ENCODE peak calls at places on chromosomes 5 and 9, in nine cellular contexts. T is NCI-H1092 treated with DMSO at 0.1 percent for 48 hours; Q is stimulated activated CD4-positive, alpha-beta T cell treated with anti-CD3 and anti-CD28 coated beads, Interleukin-15, amount 100 ng/mL, for 24 hours; U is T-helper 1 cell; D is HT1080; N is RWPE2; S is putamen; L is cardiac fibroblast; K is DMS153. M is an unnamed sample.

GRCh38 chr5:132067941-132068808 is 5.4 kb upstream of the CSF2 start:
- DNase-seq in T (no peak), Q (no peak), U (no peak), D (no peak), N (no peak), S (no peak), L (no peak), K (no peak), M (no peak)

GRCh38 chr9:129166962-129167557 is 11.0 kb downstream of the IER5L start:
- DNase-seq in T (no peak), Q (peak), U (no peak), D (peak), N (peak), S (peak), L (peak), K (peak), M (peak)

GRCh38 chr5:84287964-84288363 is 96.7 kb downstream of the EDIL3 start:
- DNase-seq in T (no peak), Q (no peak), U (no peak), D (peak), N (no peak), S (no peak), L (peak), K (no peak), M (peak)

GRCh38 chr5:10912435-10912834 is 151.4 kb upstream of the DAP start:
- DNase-seq in T (no peak), Q (no peak), U (no peak), D (no peak), N (no peak), S (peak), L (no peak), K (no peak), M (no peak)

GRCh38 chr5:133108481-133108921 is 56.7 kb downstream of the HSPA4 start:
- DNase-seq in T (no peak), Q (no peak), U (no peak), D (peak), N (no peak), S (peak), L (no peak), K (no peak), M (no peak)

GRCh38 chr5:143182901-143183820 is 220.3 kb downstream of the NR3C1 start:
- DNase-seq in T (peak), Q (peak), U (no peak), D (no peak), N (no peak), S (no peak), L (peak), K (no peak), M (peak)

GRCh38 chr9:90961375-90961774 is 159.8 kb downstream of the SYK start:
- DNase-seq in T (peak), Q (no peak), U (no peak), D (no peak), N (peak), S (no peak), L (peak), K (no peak), M (no peak)

GRCh38 chr5:64333891-64334290 is 168.2 kb downstream of the RNF180 start:
- DNase-seq in T (no peak), Q (no peak), U (no peak), D (no peak), N (no peak), S (no peak), L (no peak), K (no peak), M (no peak)

M was measured in NCI-H226.